ENCODE peak calls at places on chromosomes 1 and 21, in five cellular contexts. One of them, this sample, is unnamed.
A peak's percentile ranks its signal among the peaks of the same experiment; 100 is the strongest.

GRCh38 chr1:172447641-172448040 is 3.8 kb upstream of the PIGC start:
- DNase-seq in Kasumi-1: peak; percentile 49
- DNase-seq in left lung: no peak
- DNase-seq in Right ventricle myocardium superior: no peak
- DNase-seq in stimulated activated CD4-positive, alpha-beta T cell treated with anti-CD3 and anti-CD28 coated beads, TNF-alpha, amount 100 ng/mL, for 1 hour: no peak
- DNase-seq in this sample: no peak

GRCh38 chr1:115781343-115781742 is 12.8 kb upstream of the CASQ2 start:
- DNase-seq in Kasumi-1: no peak
- DNase-seq in left lung: no peak
- DNase-seq in Right ventricle myocardium superior: no peak
- DNase-seq in stimulated activated CD4-positive, alpha-beta T cell treated with anti-CD3 and anti-CD28 coated beads, TNF-alpha, amount 100 ng/mL, for 1 hour: no peak
- DNase-seq in this sample: no peak

GRCh38 chr1:53080041-53080440 is 18.0 kb downstream of the PODN start:
- DNase-seq in Kasumi-1: no peak
- DNase-seq in left lung: no peak
- DNase-seq in Right ventricle myocardium superior: peak; percentile 30
- DNase-seq in stimulated activated CD4-positive, alpha-beta T cell treated with anti-CD3 and anti-CD28 coated beads, TNF-alpha, amount 100 ng/mL, for 1 hour: no peak
- DNase-seq in this sample: no peak

GRCh38 chr1:179021873-179022272 is 3.8 kb upstream of the FAM20B start:
- DNase-seq in Kasumi-1: no peak
- DNase-seq in left lung: peak; percentile 39
- DNase-seq in Right ventricle myocardium superior: no peak
- DNase-seq in stimulated activated CD4-positive, alpha-beta T cell treated with anti-CD3 and anti-CD28 coated beads, TNF-alpha, amount 100 ng/mL, for 1 hour: no peak
- DNase-seq in this sample: no peak

GRCh38 chr1:2973661-2974593 is 47.3 kb upstream of the ACTRT2 start:
- DNase-seq in Kasumi-1: no peak
- DNase-seq in left lung: no peak
- DNase-seq in Right ventricle myocardium superior: no peak
- DNase-seq in stimulated activated CD4-positive, alpha-beta T cell treated with anti-CD3 and anti-CD28 coated beads, TNF-alpha, amount 100 ng/mL, for 1 hour: no peak
- DNase-seq in this sample: no peak

GRCh38 chr1:217115404-217116380 is 392.5 kb upstream of the ESRRG start:
- DNase-seq in Kasumi-1: no peak
- DNase-seq in left lung: no peak
- DNase-seq in Right ventricle myocardium superior: no peak
- DNase-seq in stimulated activated CD4-positive, alpha-beta T cell treated with anti-CD3 and anti-CD28 coated beads, TNF-alpha, amount 100 ng/mL, for 1 hour: no peak
- DNase-seq in this sample: no peak

GRCh38 chr1:26064591-26064990 is 2.8 kb downstream of the TRIM63 start:
- DNase-seq in Kasumi-1: no peak
- DNase-seq in left lung: no peak
- DNase-seq in Right ventricle myocardium superior: no peak
- DNase-seq in stimulated activated CD4-positive, alpha-beta T cell treated with anti-CD3 and anti-CD28 coated beads, TNF-alpha, amount 100 ng/mL, for 1 hour: no peak
- DNase-seq in this sample: no peak

GRCh38 chr21:43021756-43022600 is 47.6 kb downstream of the PKNOX1 start:
- DNase-seq in Kasumi-1: no peak
- DNase-seq in left lung: no peak
- DNase-seq in Right ventricle myocardium superior: no peak
- DNase-seq in stimulated activated CD4-positive, alpha-beta T cell treated with anti-CD3 and anti-CD28 coated beads, TNF-alpha, amount 100 ng/mL, for 1 hour: no peak
- DNase-seq in this sample: no peak

GRCh38 chr1:232923739-232924386 is 26.5 kb upstream of the NTPCR start:
- DNase-seq in Kasumi-1: no peak
- DNase-seq in left lung: no peak
- DNase-seq in Right ventricle myocardium superior: no peak
- DNase-seq in stimulated activated CD4-positive, alpha-beta T cell treated with anti-CD3 and anti-CD28 coated beads, TNF-alpha, amount 100 ng/mL, for 1 hour: no peak
- DNase-seq in this sample: no peak

GRCh38 chr1:150696151-150696550 is 803 bp downstream of the GOLPH3L start:
- DNase-seq in Kasumi-1: peak; percentile 23
- DNase-seq in left lung: no peak
- DNase-seq in Right ventricle myocardium superior: no peak
- DNase-seq in stimulated activated CD4-positive, alpha-beta T cell treated with anti-CD3 and anti-CD28 coated beads, TNF-alpha, amount 100 ng/mL, for 1 hour: no peak
- DNase-seq in this sample: no peak

GRCh38 chr1:87805661-87806376 is 477.1 kb downstream of the LMO4 start:
- DNase-seq in Kasumi-1: no peak
- DNase-seq in left lung: no peak
- DNase-seq in Right ventricle myocardium superior: no peak
- DNase-seq in stimulated activated CD4-positive, alpha-beta T cell treated with anti-CD3 and anti-CD28 coated beads, TNF-alpha, amount 100 ng/mL, for 1 hour: no peak
- DNase-seq in this sample: no peak

GRCh38 chr1:226121587-226122400 is 59.3 kb downstream of the H3-3A start:
- DNase-seq in Kasumi-1: peak; percentile 20
- DNase-seq in left lung: peak; percentile 66
- DNase-seq in Right ventricle myocardium superior: peak; percentile 80
- DNase-seq in stimulated activated CD4-positive, alpha-beta T cell treated with anti-CD3 and anti-CD28 coated beads, TNF-alpha, amount 100 ng/mL, for 1 hour: peak; percentile 55
- DNase-seq in this sample: peak; percentile 83

GRCh38 chr1:232335751-232336274 is 294.1 kb downstream of the SIPA1L2 start:
- DNase-seq in Kasumi-1: no peak
- DNase-seq in left lung: no peak
- DNase-seq in Right ventricle myocardium superior: no peak
- DNase-seq in stimulated activated CD4-positive, alpha-beta T cell treated with anti-CD3 and anti-CD28 coated beads, TNF-alpha, amount 100 ng/mL, for 1 hour: no peak
- DNase-seq in this sample: no peak

GRCh38 chr1:22841754-22842370 is 130.8 kb downstream of the LACTBL1 start:
- DNase-seq in Kasumi-1: no peak
- DNase-seq in left lung: no peak
- DNase-seq in Right ventricle myocardium superior: peak; percentile 81
- DNase-seq in stimulated activated CD4-positive, alpha-beta T cell treated with anti-CD3 and anti-CD28 coated beads, TNF-alpha, amount 100 ng/mL, for 1 hour: no peak
- DNase-seq in this sample: no peak

GRCh38 chr1:20486457-20487235 is 636 bp upstream of the CAMK2N1 start:
- DNase-seq in Kasumi-1: no peak
- DNase-seq in left lung: peak; percentile 44
- DNase-seq in Right ventricle myocardium superior: peak; percentile 84
- DNase-seq in stimulated activated CD4-positive, alpha-beta T cell treated with anti-CD3 and anti-CD28 coated beads, TNF-alpha, amount 100 ng/mL, for 1 hour: no peak
- DNase-seq in this sample: peak; percentile 14